ENCODE peak calls at places on chromosome 7, in nine cellular contexts. Y is effector CD4-positive, alpha-beta T cell; X is CD4-positive, alpha-beta T cell; I is SHP77; U is NCI-H2029 treated with DMSO at 0.1 percent for 48 hours; L is WTC11; V is iris pigment epithelial cell; W is nephron progenitor cell; F is activated T-helper 9 cell treated with anti-CD3 and anti-CD28 coated beads, Interleukin-2, amount 50 U/mL, for 16 hours. K is an unnamed sample.

GRCh38 chr7:45384499-45384898 is 189.7 kb upstream of the ADCY1 start:
- DNase-seq in U (no peak), V (peak; percentile 54), Y (no peak), L (no peak), W (no peak), X (no peak), I (no peak), F (no peak), K (peak; percentile 60)

GRCh38 chr7:20504060-20504459 is 111.4 kb upstream of the ABCB5 start:
- DNase-seq in W (no peak), F (no peak), V (no peak), I (no peak), L (no peak), U (no peak), Y (no peak), X (no peak), K (no peak)

GRCh38 chr7:22541789-22542188 is 41.8 kb upstream of the STEAP1B start:
- DNase-seq in U (no peak), I (no peak), X (no peak), W (no peak), L (no peak), V (no peak), F (no peak), Y (no peak), K (no peak)

GRCh38 chr7:65980478-65981250 is 1.3 kb downstream of the GUSB start:
- DNase-seq in U (no peak), V (peak; percentile 8), F (no peak), W (peak; percentile 18), I (no peak), Y (peak; percentile 28), L (no peak), X (peak; percentile 46), K (no peak)

GRCh38 chr7:106012935-106013439 is 49.9 kb downstream of the CDHR3 start:
- DNase-seq in U (no peak), L (no peak), V (peak; percentile 49), Y (no peak), X (no peak), W (no peak), F (no peak), I (no peak), K (no peak)

GRCh38 chr7:131011437-131011752 is 277.4 kb upstream of the KLF14 start:
- DNase-seq in U (peak; percentile 51), Y (no peak), X (no peak), F (no peak), L (peak; percentile 25), V (no peak), I (no peak), W (no peak), K (no peak)

GRCh38 chr7:93622036-93622714 is 47.7 kb upstream of the CALCR start:
- DNase-seq in Y (no peak), X (no peak), W (peak; percentile 18), U (peak; percentile 34), L (peak; percentile 20), I (peak; percentile 54), F (no peak), V (peak; percentile 19), K (peak; percentile 66)

GRCh38 chr7:139094030-139094429 is 15.5 kb downstream of the ZC3HAV1 start:
- DNase-seq in W (no peak), X (no peak), I (no peak), U (no peak), L (no peak), V (no peak), Y (no peak), F (no peak), K (no peak)

GRCh38 chr7:33107136-33108066 is 1.8 kb downstream of the RP9 start:
- DNase-seq in X (peak; percentile 13), Y (peak; percentile 43), W (peak; percentile 44), V (peak; percentile 59), U (no peak), F (no peak), L (peak; percentile 70), I (peak; percentile 39), K (peak; percentile 62)

GRCh38 chr7:88243345-88243909 is 23.6 kb upstream of the SRI start:
- DNase-seq in U (peak; percentile 10), V (peak; percentile 56), W (no peak), X (no peak), Y (no peak), L (no peak), F (no peak), I (peak; percentile 48), K (peak; percentile 56)

GRCh38 chr7:106791526-106791925 is 73.6 kb upstream of the PIK3CG start:
- DNase-seq in W (no peak), F (no peak), X (no peak), L (no peak), U (no peak), V (no peak), I (no peak), Y (no peak), K (no peak)

GRCh38 chr7:64892666-64893269 is 10.3 kb upstream of the ZNF273 start:
- DNase-seq in V (no peak), X (no peak), Y (no peak), F (no peak), L (no peak), W (no peak), I (no peak), U (no peak), K (no peak)

GRCh38 chr7:130921391-130922180 is 187.6 kb upstream of the KLF14 start:
- DNase-seq in U (peak; percentile 55), V (peak; percentile 96), X (no peak), L (no peak), F (no peak), Y (no peak), W (peak; percentile 59), I (peak; percentile 57), K (no peak)

GRCh38 chr7:50812109-50812508 is 29.4 kb upstream of the GRB10 start:
- DNase-seq in Y (no peak), I (no peak), V (no peak), L (no peak), U (no peak), W (no peak), X (no peak), F (no peak), K (no peak)

GRCh38 chr7:29106128-29106988 is 40.0 kb downstream of the CPVL start:
- DNase-seq in V (peak; percentile 67), W (peak; percentile 43), I (peak; percentile 75), X (no peak), L (peak; percentile 34), U (peak; percentile 72), Y (no peak), F (no peak), K (peak; percentile 49)

K was measured in A549.